ENCODE peak calls at places on chromosomes 6 and 20, in ten cellular contexts. S is brain microvascular endothelial cell, Q is esophagus muscularis mucosa, B is AG04450, L is IMR-90, D is upper lobe of right lung, J is HCT116, K is mammary epithelial cell, A is ovary, F is H9. G is an unnamed sample.

GRCh38 chr6:40996591-40997247 is 42.3 kb downstream of the UNC5CL start:
- DNase-seq in J (no peak), A (peak; percentile 37), S (no peak), F (peak; percentile 55), L (peak; percentile 17), B (no peak), K (no peak), Q (no peak), D (no peak), G (no peak)

GRCh38 chr6:27547157-27548075 is 74.5 kb upstream of the ZNF184 start:
- DNase-seq in S (peak; percentile 89), F (peak; percentile 69), K (peak; percentile 71), L (peak; percentile 68), Q (no peak), A (no peak), B (peak; percentile 20), D (no peak), J (peak; percentile 74), G (no peak)

GRCh38 chr20:19284400-19285178 is 72.1 kb downstream of the SLC24A3 start:
- DNase-seq in B (no peak), D (no peak), F (no peak), L (no peak), Q (no peak), A (no peak), K (no peak), J (no peak), S (no peak), G (no peak)

GRCh38 chr20:17849901-17850673 is 118.5 kb downstream of the SNX5 start:
- DNase-seq in Q (no peak), B (peak; percentile 89), A (no peak), D (peak; percentile 63), L (peak; percentile 99), F (no peak), K (peak; percentile 97), J (peak; percentile 90), S (peak; percentile 98), G (peak; percentile 76)

GRCh38 chr6:4008324-4009047 is 70.5 kb downstream of the FAM217A start:
- DNase-seq in S (peak; percentile 80), Q (no peak), L (peak; percentile 92), D (no peak), A (no peak), F (no peak), K (peak; percentile 63), B (peak; percentile 59), J (peak; percentile 56), G (no peak)

GRCh38 chr20:61742097-61742805 is 323.4 kb downstream of the TAF4 start:
- DNase-seq in F (no peak), B (no peak), K (no peak), A (no peak), Q (no peak), L (no peak), J (no peak), S (no peak), D (no peak), G (no peak)

GRCh38 chr20:45340951-45341350 is 7.3 kb downstream of the SDC4 start:
- DNase-seq in S (no peak), K (no peak), Q (no peak), F (peak; percentile 55), B (no peak), A (no peak), J (no peak), D (peak; percentile 10), L (no peak), G (no peak)

GRCh38 chr6:121573466-121573865 is 138.0 kb downstream of the GJA1 start:
- DNase-seq in B (no peak), D (no peak), L (no peak), F (no peak), A (no peak), S (peak; percentile 51), K (no peak), Q (no peak), J (no peak), G (no peak)

GRCh38 chr6:42629845-42630244 is 66.0 kb downstream of the UBR2 start:
- DNase-seq in Q (no peak), L (no peak), F (no peak), D (no peak), S (no peak), A (no peak), B (no peak), K (no peak), J (no peak), G (no peak)

GRCh38 chr6:74870403-74870802 is 335.4 kb downstream of the COL12A1 start:
- DNase-seq in D (no peak), S (peak; percentile 49), A (no peak), F (no peak), K (no peak), J (peak; percentile 7), L (no peak), Q (no peak), B (no peak), G (no peak)

GRCh38 chr6:72622094-72622540 is 253 bp downstream of the KCNQ5 start:
- DNase-seq in A (no peak), F (peak; percentile 69), B (no peak), L (peak; percentile 24), J (no peak), S (no peak), Q (no peak), K (peak; percentile 44), D (peak; percentile 67), G (no peak)

GRCh38 chr6:72620866-72621242 is 1.0 kb upstream of the KCNQ5 start:
- DNase-seq in J (no peak), D (no peak), B (no peak), K (no peak), Q (no peak), S (no peak), L (no peak), F (peak; percentile 31), A (no peak), G (no peak)

GRCh38 chr6:72623808-72624207 is 1.9 kb downstream of the KCNQ5 start:
- DNase-seq in S (no peak), B (no peak), F (no peak), J (no peak), D (no peak), A (no peak), Q (no peak), K (no peak), L (no peak), G (no peak)

GRCh38 chr6:72619883-72620696 is 1.8 kb upstream of the KCNQ5 start:
- DNase-seq in L (peak; percentile 45), D (peak; percentile 70), F (peak; percentile 63), A (no peak), S (peak; percentile 11), K (no peak), B (no peak), Q (no peak), J (no peak), G (peak; percentile 18)

DNA sequence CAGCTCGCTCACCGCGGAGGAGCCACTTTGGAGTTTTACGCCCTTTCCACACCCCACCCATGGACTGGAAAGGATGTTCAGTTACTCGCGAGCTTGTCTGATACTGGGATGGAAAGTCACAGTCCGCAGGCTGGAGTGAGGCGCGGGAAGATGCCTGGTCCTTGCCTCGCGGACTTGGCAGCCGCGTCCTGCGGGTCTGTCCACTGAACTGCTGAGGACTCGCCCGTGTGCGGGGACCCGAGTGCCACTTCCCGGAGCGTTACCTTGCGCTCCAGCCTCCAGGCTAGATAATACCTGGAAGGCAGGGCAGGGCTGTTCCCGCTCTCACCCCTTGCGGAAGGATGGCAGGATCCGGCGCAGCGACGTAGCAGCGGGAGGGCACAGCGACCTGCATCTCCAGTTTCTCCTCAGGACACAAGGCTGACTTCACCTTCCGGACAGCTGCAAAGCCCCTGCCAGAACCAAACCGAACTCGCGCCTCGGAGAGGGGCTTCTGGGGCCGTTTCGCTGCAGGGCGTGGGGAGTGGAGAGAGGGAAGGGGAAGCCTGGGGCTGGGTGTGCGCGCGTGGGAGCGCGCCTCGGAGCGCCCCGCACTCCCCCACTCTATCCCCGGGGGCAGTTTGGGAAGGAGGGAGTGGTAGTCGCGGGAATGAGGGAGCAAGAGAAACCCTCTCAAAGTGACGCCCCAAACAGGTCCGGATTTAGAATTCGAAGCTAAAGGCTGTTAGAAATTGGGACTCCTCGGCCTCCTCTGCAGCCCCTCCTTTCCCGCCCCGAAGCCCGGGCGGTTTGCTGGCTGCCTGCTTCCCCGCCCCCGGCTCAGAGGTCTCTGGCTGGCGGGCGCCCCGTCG is at the start of gene KCNQ5:
- DNase-seq in Q (no peak), F (peak; percentile 71), A (no peak), D (no peak), S (no peak), L (no peak), K (peak; percentile 20), B (no peak), J (no peak), G (no peak)
- H3K27ac ChIP-seq in Q (peak within 1 kb of the TSS; percentile 64), F (no peak within 1 kb of the TSS), A (no peak within 1 kb of the TSS), D (no peak within 1 kb of the TSS), S (no peak within 1 kb of the TSS), L (no peak within 1 kb of the TSS), K (peak within 1 kb of the TSS; percentile 50), B (no peak within 1 kb of the TSS), J (no peak within 1 kb of the TSS), G (no peak within 1 kb of the TSS)

GRCh38 chr6:5398530-5398929 is 137.2 kb downstream of the FARS2 start:
- DNase-seq in J (peak; percentile 43), Q (no peak), S (peak; percentile 27), F (no peak), B (no peak), A (no peak), D (no peak), K (peak; percentile 56), L (peak; percentile 61), G (no peak)

GRCh38 chr6:5399391-5399790 is 138.1 kb downstream of the FARS2 start:
- DNase-seq in A (no peak), Q (no peak), K (no peak), S (no peak), L (no peak), D (no peak), B (no peak), J (no peak), F (no peak), G (no peak)

GRCh38 chr6:5403619-5404018 is 142.3 kb downstream of the FARS2 start:
- DNase-seq in Q (no peak), D (no peak), J (no peak), B (no peak), L (peak; percentile 22), S (no peak), A (no peak), K (peak; percentile 48), F (no peak), G (no peak)

GRCh38 chr6:5403076-5403475 is 141.8 kb downstream of the FARS2 start:
- DNase-seq in L (no peak), J (no peak), S (no peak), F (no peak), B (no peak), Q (no peak), D (no peak), A (no peak), K (peak; percentile 20), G (no peak)

GRCh38 chr6:5401845-5402738 is 140.8 kb downstream of the FARS2 start:
- DNase-seq in K (no peak), L (peak; percentile 37), A (no peak), S (peak; percentile 12), F (no peak), J (peak; percentile 12), D (no peak), B (no peak), Q (no peak), G (no peak)
- TF ChIP-seq CTCF in K (peak; percentile 56), L (peak; percentile 69), A (no peak), S (peak; percentile 44), F (peak; percentile 76), J (peak; percentile 65), D (peak; percentile 40), B (peak; percentile 63), Q (peak; percentile 33), G (peak; percentile 66)

GRCh38 chr6:6857528-6857927 is 250.2 kb upstream of the RREB1 start:
- DNase-seq in A (no peak), D (no peak), F (no peak), Q (no peak), B (no peak), S (no peak), L (no peak), J (no peak), K (no peak), G (no peak)
- H3K27ac ChIP-seq in A (no peak overlapping the region), D (peak overlapping the region; percentile 83), F (no peak overlapping the region), Q (no peak overlapping the region), B (no peak overlapping the region), S (no peak overlapping the region), L (no peak overlapping the region), J (no peak overlapping the region), K (no peak overlapping the region), G (no peak overlapping the region)

GRCh38 chr20:63957004-63957689 is 931 bp upstream of the UCKL1 start:
- DNase-seq in L (peak; percentile 49), Q (no peak), F (peak; percentile 95), J (peak; percentile 73), S (no peak), B (no peak), D (no peak), A (peak; percentile 79), K (peak; percentile 72), G (peak; percentile 65)
- TF ChIP-seq CTCF in L (no peak), Q (no peak), F (peak; percentile 40), J (peak; percentile 12), S (peak; percentile 26), B (peak; percentile 10), D (peak; percentile 20), A (no peak), K (peak; percentile 25), G (no peak)

G was measured in left ventricle myocardium inferior.